ENCODE peak calls at places on chromosomes 7 and 10, in five cellular contexts. M is BJ; R is ELF-1; Z is pancreas; O is activated naive CD4-positive, alpha-beta T cell treated with anti-CD3 and anti-CD28 coated beads for 36 hours. P is an unnamed sample.

GRCh38 chr10:2890093-2890492 is 177.3 kb upstream of the PFKP start:
- DNase-seq in Z (no peak), O (no peak), R (no peak), M (no peak), P (no peak)

GRCh38 chr7:29606287-29606721 is 42.7 kb downstream of the PRR15 start:
- DNase-seq in M (peak), R (peak), Z (no peak), O (no peak), P (peak)

GRCh38 chr10:93710333-93710909 is 8.0 kb upstream of the FRA10AC1 start:
- DNase-seq in R (no peak), O (no peak), M (no peak), Z (no peak), P (no peak)

GRCh38 chr7:139674752-139675126 is 103.1 kb downstream of the HIPK2 start:
- DNase-seq in O (no peak), M (no peak), Z (no peak), R (no peak), P (no peak)

GRCh38 chr10:51642591-51642990 is 56.8 kb downstream of the CSTF2T start:
- DNase-seq in M (no peak), R (no peak), Z (no peak), O (no peak), P (no peak)

GRCh38 chr7:1967512-1968396 is 265.0 kb downstream of the MAD1L1 start:
- DNase-seq in O (no peak), Z (peak), M (no peak), R (no peak), P (no peak)

GRCh38 chr10:76178561-76179292 is 747.3 kb downstream of the LRMDA start:
- DNase-seq in Z (no peak), R (no peak), O (no peak), M (no peak), P (no peak)

GRCh38 chr7:94003446-94004023 is 620 bp downstream of the BET1 start:
- DNase-seq in R (no peak), O (peak), Z (no peak), M (no peak), P (no peak)

GRCh38 chr7:50507898-50508470 is 57.2 kb downstream of the DDC start:
- DNase-seq in Z (no peak), R (no peak), M (no peak), O (no peak), P (no peak)

GRCh38 chr10:97921581-97922377 is 72.1 kb downstream of the GOLGA7B start:
- DNase-seq in O (no peak), Z (no peak), R (no peak), M (no peak), P (no peak)

GRCh38 chr7:152615052-152615741 is 60.7 kb downstream of the XRCC2 start:
- DNase-seq in M (no peak), Z (no peak), O (no peak), R (peak), P (no peak)

GRCh38 chr10:11720260-11720741 is 21.9 kb upstream of the ECHDC3 start:
- DNase-seq in R (no peak), O (no peak), M (no peak), Z (no peak), P (no peak)

GRCh38 chr7:151448261-151449252 is 8.6 kb upstream of the CRYGN start:
- DNase-seq in Z (peak), O (peak), M (no peak), R (peak), P (no peak)

GRCh38 chr10:14889318-14889717 is 10.7 kb downstream of the SUV39H2 start:
- DNase-seq in M (no peak), R (no peak), Z (no peak), O (no peak), P (no peak)

GRCh38 chr7:107118109-107118900 is 50.5 kb upstream of the HBP1 start:
- DNase-seq in O (no peak), M (no peak), Z (no peak), R (no peak), P (no peak)

GRCh38 chr7:4270941-4271715 is 411.0 kb upstream of the FOXK1 start:
- DNase-seq in Z (no peak), O (no peak), M (no peak), R (peak), P (no peak)

GRCh38 chr10:49612513-49613159 is 1.2 kb upstream of the CHAT start:
- DNase-seq in R (peak), O (no peak), M (no peak), Z (peak), P (no peak)

GRCh38 chr7:12729112-12729511 is 41.7 kb downstream of the ARL4A start:
- DNase-seq in O (no peak), R (peak), M (no peak), Z (peak), P (peak)

GRCh38 chr7:2196381-2197378 is 36.1 kb downstream of the MAD1L1 start:
- DNase-seq in M (no peak), Z (no peak), O (no peak), R (no peak), P (no peak)

GRCh38 chr10:88361995-88362540 is 221.1 kb downstream of the RNLS start:
- DNase-seq in Z (no peak), M (peak), R (no peak), O (no peak), P (no peak)

GRCh38 chr10:15545266-15545665 is 174.2 kb upstream of the FAM171A1 start:
- DNase-seq in Z (no peak), R (no peak), O (no peak), M (no peak), P (no peak)

GRCh38 chr10:12534824-12535223 is 185.5 kb downstream of the CAMK1D start:
- DNase-seq in O (peak), R (peak), M (no peak), Z (no peak), P (no peak)

GRCh38 chr7:7704867-7705266 is 13.5 kb downstream of the RPA3 start:
- DNase-seq in O (no peak), R (no peak), Z (no peak), M (no peak), P (no peak)